ENCODE peak calls at places on chromosome 4, in six cellular contexts. K is esophagus muscularis mucosa, L is Peyer's patch, Y is uterus, I is tibial nerve, N is suprapubic skin. X is an unnamed sample.

GRCh38 chr4:125838924-125839323 is 524.2 kb downstream of the FAT4 start:
- DNase-seq in L (no peak), I (no peak), Y (no peak), N (no peak), K (no peak), X (no peak)

GRCh38 chr4:84418032-84418709 is 80.9 kb downstream of the NKX6-1 start:
- DNase-seq in I (no peak), L (no peak), N (no peak), K (no peak), Y (no peak), X (no peak)

GRCh38 chr4:5887361-5888221 is 5.3 kb downstream of the CRMP1 start:
- DNase-seq in N (no peak), K (no peak), I (no peak), L (no peak), Y (no peak), X (no peak)

GRCh38 chr4:72489267-72489666 is 79.8 kb downstream of the ADAMTS3 start:
- DNase-seq in N (no peak), Y (no peak), K (no peak), I (no peak), L (no peak), X (no peak)

GRCh38 chr4:98677799-98678198 is 19.4 kb upstream of the TSPAN5 start:
- DNase-seq in L (no peak), K (no peak), I (no peak), N (no peak), Y (no peak), X (no peak)

GRCh38 chr4:5827108-5828004 is 65.5 kb downstream of the CRMP1 start:
- DNase-seq in N (no peak), L (no peak), I (no peak), Y (no peak), K (no peak), X (no peak)

GRCh38 chr4:112966701-112967100 is 82.8 kb upstream of the ANK2 start:
- DNase-seq in Y (no peak), L (no peak), I (no peak), K (no peak), N (no peak), X (no peak)

GRCh38 chr4:156169861-156170260 is 216.2 kb upstream of the CTSO start:
- DNase-seq in Y (no peak), I (no peak), L (no peak), N (no peak), K (no peak), X (no peak)

GRCh38 chr4:136097676-136098075 is 1434.6 kb downstream of the PCDH18 start:
- DNase-seq in Y (no peak), N (no peak), I (no peak), K (no peak), L (no peak), X (no peak)

GRCh38 chr4:151426513-151426912 is 17.5 kb downstream of the FHIP1A start:
- DNase-seq in Y (no peak), I (no peak), N (no peak), K (no peak), L (no peak), X (no peak)

DNA sequence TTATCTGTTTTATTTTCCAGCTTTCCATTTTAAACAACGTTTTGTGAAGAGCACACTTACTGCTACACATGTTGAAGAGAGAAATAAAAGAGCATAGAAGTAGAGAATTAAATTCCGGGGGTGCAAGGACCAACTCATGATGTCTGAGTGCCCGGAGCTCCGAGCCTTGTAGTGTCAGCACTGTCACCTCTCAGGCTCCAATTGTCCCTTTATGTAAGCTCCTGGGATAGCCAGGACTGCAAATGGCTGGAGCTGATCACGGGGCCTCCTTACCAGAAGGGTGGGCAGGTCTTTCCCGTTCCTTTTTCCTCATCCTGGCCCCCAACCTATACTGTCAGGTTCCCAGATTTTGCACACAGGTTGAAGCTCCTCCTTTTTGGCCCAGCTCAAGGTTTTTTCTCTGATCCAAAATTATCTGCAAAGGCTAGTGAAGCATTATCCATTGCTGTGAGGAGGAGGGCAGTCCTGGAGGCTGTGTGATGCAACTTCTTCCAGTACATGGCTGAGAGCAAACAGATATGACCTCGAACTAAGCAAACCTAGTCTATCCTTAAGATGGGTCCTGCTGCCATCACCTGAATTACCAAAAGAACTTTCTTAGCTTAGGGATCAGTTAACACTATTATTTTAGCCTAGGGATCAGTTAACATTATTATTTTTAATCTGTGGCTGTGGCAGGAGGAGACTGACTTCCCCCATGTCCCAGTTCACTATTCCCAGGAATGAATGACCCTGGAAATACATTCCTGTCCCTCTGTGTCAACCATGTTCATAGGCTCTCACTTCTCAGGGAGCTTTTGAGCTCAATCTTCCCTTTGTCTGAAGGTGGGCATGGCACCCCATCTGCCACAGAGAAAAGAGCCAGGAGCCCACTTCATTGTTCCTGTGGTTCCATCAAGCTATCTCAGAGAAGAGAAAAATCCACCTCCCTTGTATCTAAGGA is at the start of gene FGG:
- DNase-seq in L (no peak), N (no peak), K (no peak), Y (no peak), I (no peak), X (peak)
- TF ChIP-seq POLR2A in L (no peak), N (no peak), K (no peak), Y (no peak), I (no peak), X (peak)

DNA sequence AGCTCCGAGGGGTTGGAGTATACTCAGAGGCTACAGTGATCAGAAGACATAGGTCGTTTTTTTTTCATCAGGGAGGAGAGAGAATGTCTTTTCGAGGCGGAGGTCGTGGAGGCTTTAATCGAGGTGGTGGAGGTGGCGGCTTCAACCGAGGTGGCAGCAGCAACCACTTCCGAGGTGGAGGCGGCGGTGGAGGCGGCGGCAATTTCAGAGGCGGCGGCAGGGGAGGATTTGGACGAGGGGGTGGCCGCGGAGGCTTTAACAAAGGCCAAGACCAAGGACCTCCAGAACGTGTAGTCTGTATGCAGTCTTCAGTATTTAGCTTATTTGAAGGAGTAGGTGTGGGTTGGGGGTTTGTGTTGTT is 500 bp downstream of the GAR1 start:
- DNase-seq in L (no peak), N (peak), I (no peak), K (no peak), Y (no peak), X (no peak)
- TF ChIP-seq POLR2A in L (no peak), N (no peak), I (no peak), K (no peak), Y (no peak), X (no peak)

GRCh38 chr4:48830706-48831531 is at the start of gene OCIAD1:
- DNase-seq in L (peak), N (peak), Y (peak), K (peak), I (peak), X (peak)
- TF ChIP-seq POLR2A in L (peak), N (peak), Y (peak), K (no peak), I (peak), X (peak)

DNA sequence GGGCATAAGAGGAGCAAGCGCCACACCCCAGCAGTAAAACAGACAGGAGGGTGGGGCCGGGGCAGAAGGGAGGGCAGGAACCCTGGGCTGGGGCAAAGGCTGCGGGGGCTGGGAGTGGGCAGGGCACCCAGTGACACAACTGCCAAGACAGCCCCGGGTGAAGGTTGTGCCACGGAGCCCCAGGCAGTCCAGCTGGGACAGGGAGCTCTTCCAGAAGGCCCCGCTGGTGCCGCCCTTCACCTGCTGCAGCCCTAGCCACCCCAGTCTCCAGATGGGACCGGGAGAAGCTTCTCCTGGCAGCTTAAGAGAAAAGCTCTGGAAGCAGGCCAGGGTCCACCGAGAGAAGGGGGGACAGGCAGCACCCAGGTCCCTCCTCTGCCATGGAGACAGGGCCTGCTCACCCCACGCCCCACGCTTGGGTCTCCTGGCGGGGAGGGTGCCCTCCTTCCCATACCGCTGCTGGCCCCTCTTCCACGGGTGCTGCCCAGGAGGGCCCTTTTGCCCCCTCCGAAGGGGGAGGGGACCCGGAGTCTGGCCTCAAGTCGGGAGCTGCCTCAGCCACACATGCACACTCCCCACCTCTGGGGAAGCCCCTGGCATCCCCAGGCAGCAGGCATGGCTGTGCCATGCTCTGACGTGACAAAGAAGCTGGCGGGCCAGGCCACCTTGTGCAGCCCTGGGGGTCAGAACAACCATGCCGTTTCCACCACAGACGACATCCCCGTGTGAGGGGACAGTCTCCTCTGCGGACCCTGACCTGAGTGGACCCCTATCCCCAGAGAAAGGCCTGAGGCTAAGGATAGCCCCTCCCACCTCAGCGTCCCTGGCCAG is 1.5 kb downstream of the DGKQ start:
- DNase-seq in L (no peak), K (no peak), I (no peak), N (no peak), Y (no peak), X (no peak)
- TF ChIP-seq POLR2A in L (peak), K (no peak), I (no peak), N (no peak), Y (no peak), X (no peak)

DNA sequence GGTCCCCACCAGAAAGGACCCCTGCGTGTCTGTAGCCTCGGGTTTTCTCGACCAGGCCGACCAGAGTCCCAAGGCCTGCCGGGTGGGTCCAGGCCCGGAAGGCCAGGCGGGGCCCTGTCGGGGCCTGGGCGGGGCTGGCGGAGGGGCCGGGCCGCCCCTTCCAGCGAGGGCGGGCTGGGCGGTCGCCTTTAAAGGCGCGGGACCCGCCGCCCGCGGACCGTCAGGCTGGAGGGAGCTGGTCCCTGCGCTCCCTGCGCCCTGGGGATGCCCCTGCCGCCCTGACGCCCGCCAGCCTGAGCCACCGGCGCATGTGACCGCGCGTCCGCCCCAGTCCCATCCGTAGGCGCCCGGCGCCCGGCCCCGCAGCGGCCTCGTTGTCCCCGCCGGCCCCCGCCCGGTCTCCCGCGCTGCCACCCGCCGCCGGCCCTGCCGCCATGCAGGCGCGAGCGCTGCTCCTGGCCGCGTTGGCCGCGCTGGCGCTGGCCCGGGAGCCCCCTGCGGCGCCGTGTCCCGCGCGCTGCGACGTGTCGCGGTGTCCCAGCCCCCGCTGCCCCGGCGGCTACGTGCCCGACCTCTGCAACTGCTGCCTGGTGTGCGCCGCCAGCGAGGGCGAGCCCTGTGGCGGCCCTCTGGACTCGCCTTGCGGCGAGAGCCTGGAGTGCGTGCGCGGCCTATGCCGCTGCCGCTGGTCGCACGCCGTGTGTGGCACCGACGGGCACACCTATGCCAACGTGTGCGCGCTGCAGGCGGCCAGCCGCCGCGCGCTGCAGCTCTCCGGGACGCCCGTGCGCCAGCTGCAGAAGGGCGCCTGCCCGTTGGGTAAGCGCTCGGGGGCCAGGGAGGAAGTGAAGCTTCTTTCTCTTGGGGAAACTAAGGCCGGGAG is at the start of gene HTRA3:
- DNase-seq in I (peak), K (no peak), N (no peak), Y (peak), L (no peak), X (peak)
- TF ChIP-seq POLR2A in I (peak), K (peak), N (peak), Y (peak), L (no peak), X (peak)

DNA sequence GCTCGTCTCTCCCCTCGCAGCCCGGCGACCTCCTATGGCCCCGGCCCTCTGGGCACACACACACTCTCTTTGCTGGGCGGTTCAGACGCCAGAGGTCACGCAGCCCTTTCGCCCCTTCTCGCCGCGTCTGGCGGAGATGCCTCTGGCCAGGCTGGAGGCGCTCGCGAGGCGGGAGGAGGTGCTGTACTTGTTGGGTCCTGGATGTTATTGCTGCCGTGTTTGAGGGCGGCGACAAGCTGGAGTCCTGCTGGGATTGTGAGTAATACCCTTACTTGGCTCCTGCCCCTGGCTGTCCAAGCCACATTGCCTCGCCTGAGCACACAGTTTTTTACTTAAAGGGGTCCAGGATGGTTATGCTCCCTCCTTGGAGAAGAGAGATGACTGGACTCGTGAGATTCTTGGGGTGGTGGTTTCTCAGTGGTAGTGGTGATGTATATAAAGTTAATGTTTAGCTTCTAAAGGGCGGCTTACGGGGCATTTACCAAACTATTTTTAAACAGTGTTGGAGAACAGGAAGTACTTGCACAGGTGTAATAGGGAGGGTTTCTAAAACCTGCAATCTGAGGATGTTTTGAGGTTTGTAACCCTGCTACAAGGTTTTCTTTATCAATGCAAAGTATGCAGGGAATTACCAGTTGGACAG is 572 bp downstream of the USP53 start:
- DNase-seq in L (peak), I (peak), Y (peak), N (peak), K (peak), X (peak)
- TF ChIP-seq POLR2A in L (no peak), I (no peak), Y (peak), N (peak), K (no peak), X (no peak)

DNA sequence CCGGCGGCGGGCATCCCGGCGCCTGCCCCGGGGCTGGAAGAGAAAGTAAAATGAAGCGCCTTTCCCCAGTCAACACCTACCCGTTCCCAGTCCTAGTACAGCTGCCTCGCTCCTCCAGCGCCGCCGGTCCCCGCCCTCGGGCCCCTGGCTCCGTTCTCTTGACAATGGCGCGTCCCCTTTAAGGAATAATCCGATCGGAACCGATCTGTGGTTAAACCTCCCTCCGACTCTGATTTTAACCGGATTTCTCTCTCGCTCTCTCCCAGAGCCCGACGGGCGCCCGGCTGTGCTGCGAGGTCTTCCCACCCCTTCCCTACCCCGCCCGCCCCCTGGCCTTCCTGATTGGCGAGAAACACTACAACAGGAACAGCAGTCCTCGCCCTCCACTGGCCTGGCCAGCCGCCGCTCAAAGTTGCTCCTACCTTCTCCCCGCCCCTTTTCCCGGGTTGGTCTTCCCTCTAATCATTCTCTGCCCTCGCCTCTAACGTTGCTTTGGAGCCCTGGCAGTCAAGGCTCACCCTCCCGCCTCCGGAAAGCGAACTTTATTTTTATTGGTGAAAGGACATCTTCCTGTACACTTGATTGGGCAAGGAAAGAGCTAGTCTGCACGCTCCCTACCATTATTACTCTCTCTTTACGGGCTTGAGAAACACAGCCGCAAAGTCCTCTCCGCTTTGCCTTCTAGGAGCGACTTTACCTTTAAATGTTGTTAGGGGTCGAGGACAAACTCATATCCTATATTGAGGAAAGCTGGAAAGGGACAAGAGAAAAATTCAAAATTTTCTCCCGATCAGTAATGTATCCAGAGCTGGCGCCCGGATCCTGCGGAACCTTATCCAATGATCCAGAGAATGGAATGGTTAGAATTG is at the start of gene FRYL:
- DNase-seq in L (peak), N (peak), I (peak), Y (peak), K (peak), X (peak)
- TF ChIP-seq POLR2A in L (peak), N (no peak), I (peak), Y (peak), K (peak), X (peak)

GRCh38 chr4:86221076-86221475 is 138.8 kb downstream of the MAPK10 start:
- DNase-seq in N (no peak), Y (no peak), K (no peak), I (no peak), L (no peak), X (no peak)
- TF ChIP-seq POLR2A in N (no peak), Y (no peak), K (no peak), I (no peak), L (no peak), X (no peak)

GRCh38 chr4:2799971-2800690 is 7.2 kb downstream of the SH3BP2 start:
- DNase-seq in I (no peak), Y (no peak), K (no peak), N (peak), L (no peak), X (peak)
- TF ChIP-seq POLR2A in I (no peak), Y (no peak), K (no peak), N (no peak), L (no peak), X (no peak)

GRCh38 chr4:56874166-56874565 is 33.5 kb upstream of the REST start:
- DNase-seq in L (no peak), I (no peak), Y (no peak), K (no peak), N (no peak), X (no peak)
- TF ChIP-seq POLR2A in L (no peak), I (no peak), Y (no peak), K (no peak), N (no peak), X (no peak)